ENCODE peak calls at places on chromosomes 6 and 20, in eight cellular contexts. U is BE2C, I is aorta, D is GM23338, G is fibroblast of lung, Z is ovary, K is adipocyte, F is tibial artery. Q is an unnamed sample. For H3K27me3, the result is how much of the 10 kb centered on the place peaks cover.

GRCh38 chr20:59515013-59515905 is 89.1 kb upstream of the PHACTR3 start:
- DNase-seq in K (peak), U (peak), G (peak), I (peak), F (peak), D (peak), Z (peak), Q (no peak)

GRCh38 chr6:129195666-129196065 is 312.7 kb downstream of the LAMA2 start:
- DNase-seq in Z (no peak), U (no peak), G (no peak), D (peak), K (peak), F (no peak), I (no peak), Q (no peak)

GRCh38 chr6:131954775-131955107 is 3.6 kb upstream of the CCN2 start:
- DNase-seq in Z (peak), F (no peak), G (peak), D (peak), I (peak), U (no peak), K (peak), Q (no peak)

GRCh38 chr6:163394659-163395058 is 19.9 kb upstream of the QKI start:
- DNase-seq in G (no peak), U (no peak), K (no peak), F (no peak), Z (no peak), D (no peak), I (no peak), Q (no peak)

GRCh38 chr6:109318328-109318876 is 63.9 kb downstream of the CD164 start:
- DNase-seq in Z (no peak), D (no peak), G (no peak), K (no peak), I (no peak), U (no peak), F (no peak), Q (no peak)

GRCh38 chr20:19621072-19621471 is 137.0 kb upstream of the RIN2 start:
- DNase-seq in F (no peak), Z (no peak), K (no peak), G (peak), D (no peak), U (no peak), I (no peak), Q (no peak)

GRCh38 chr6:2245954-2246863 is 804 bp upstream of the GMDS start:
- DNase-seq in D (peak), G (peak), U (peak), F (peak), Z (peak), K (peak), I (peak), Q (no peak)

GRCh38 chr6:158667360-158667981 is 17.6 kb downstream of the SYTL3 start:
- DNase-seq in F (no peak), K (no peak), U (no peak), Z (no peak), I (no peak), G (no peak), D (no peak), Q (no peak)

GRCh38 chr6:89495961-89496535 is 63.1 kb downstream of the ANKRD6 start:
- DNase-seq in I (no peak), Z (no peak), D (no peak), K (no peak), F (no peak), G (no peak), U (peak), Q (no peak)

GRCh38 chr6:31897612-31898199 is at the start of gene EHMT2:
- DNase-seq in D (peak), K (peak), I (peak), F (peak), U (peak), G (peak), Z (peak), Q (peak)

GRCh38 chr6:52019851-52020250 is 67.6 kb downstream of the PKHD1 start:
- DNase-seq in I (no peak), U (no peak), K (no peak), D (no peak), G (no peak), F (no peak), Z (no peak), Q (no peak)

GRCh38 chr6:3259491-3259958 is 778 bp downstream of the PSMG4 start:
- DNase-seq in U (peak), F (no peak), I (no peak), D (peak), G (peak), K (peak), Z (peak), Q (no peak)

GRCh38 chr6:15588966-15589634 is 73.7 kb downstream of the DTNBP1 start:
- DNase-seq in K (peak), G (peak), U (no peak), D (no peak), I (no peak), F (no peak), Z (no peak), Q (no peak)

GRCh38 chr6:32153252-32153834 is 598 bp upstream of the PPT2 start:
- DNase-seq in G (peak), F (peak), Z (peak), D (peak), I (peak), U (peak), K (peak), Q (no peak)

GRCh38 chr6:29943053-29943966 is 978 bp downstream of the HLA-A start:
- DNase-seq in G (no peak), U (no peak), F (no peak), D (peak), Z (peak), K (peak), I (no peak), Q (peak)

GRCh38 chr6:142800240-142800639 is 144.7 kb downstream of the HIVEP2 start:
- DNase-seq in U (no peak), F (no peak), I (no peak), D (no peak), G (no peak), Z (no peak), K (no peak), Q (no peak)

GRCh38 chr6:44010411-44011349 is 116.6 kb downstream of the MRPL14 start:
- DNase-seq in I (peak), U (peak), K (peak), G (peak), D (no peak), Z (no peak), F (peak), Q (no peak)

GRCh38 chr6:111338843-111339242 is 144.2 kb downstream of the REV3L start:
- DNase-seq in F (no peak), Z (no peak), U (no peak), D (no peak), K (no peak), I (no peak), G (no peak), Q (no peak)

GRCh38 chr6:90079555-90080490 is 185.6 kb downstream of the GJA10 start:
- DNase-seq in I (no peak), Z (no peak), U (no peak), G (no peak), K (no peak), D (no peak), F (no peak), Q (no peak)

GRCh38 chr6:42041131-42042055 is 8.9 kb upstream of the TAF8 start:
- DNase-seq in Z (no peak), I (no peak), K (peak), U (no peak), D (no peak), G (no peak), F (no peak), Q (no peak)

GRCh38 chr6:33987531-33988021 is 158.3 kb downstream of the GRM4 start:
- DNase-seq in F (no peak), I (no peak), Z (no peak), G (no peak), U (no peak), D (no peak), K (no peak), Q (no peak)

GRCh38 chr6:20691185-20691584 is 156.9 kb downstream of the CDKAL1 start:
- DNase-seq in Z (no peak), I (no peak), G (no peak), D (no peak), F (no peak), K (no peak), U (no peak), Q (no peak)

GRCh38 chr6:64803470-64804166 is 903.4 kb downstream of the EYS start:
- DNase-seq in K (no peak), Z (no peak), F (no peak), U (no peak), D (no peak), G (no peak), I (no peak), Q (no peak)

GRCh38 chr20:19897891-19898290 is 119.3 kb upstream of the NAA20 start:
- DNase-seq in I (no peak), D (no peak), K (no peak), G (no peak), Z (no peak), F (no peak), U (no peak), Q (no peak)

GRCh38 chr20:36116813-36117441 is 37.6 kb upstream of the EPB41L1 start:
- DNase-seq in U (no peak), F (no peak), K (peak), Z (no peak), D (no peak), I (peak), G (peak), Q (no peak)

GRCh38 chr6:21949211-21949801 is 347.5 kb downstream of the PRL start:
- DNase-seq in G (peak), D (no peak), U (no peak), Z (no peak), F (no peak), I (no peak), K (no peak), Q (no peak)

GRCh38 chr20:4344660-4345059 is 329.3 kb upstream of the RNF24 start:
- DNase-seq in F (no peak), I (no peak), D (no peak), G (peak), Z (no peak), K (no peak), U (no peak), Q (no peak)

GRCh38 chr20:4613718-4614620 is 107.7 kb upstream of the PRND start:
- DNase-seq in U (peak), G (peak), K (peak), D (peak), F (peak), Z (no peak), I (peak), Q (peak)

GRCh38 chr6:90160013-90160412 is 136.6 kb downstream of the BACH2 start:
- DNase-seq in Z (no peak), I (no peak), D (no peak), F (no peak), G (no peak), K (no peak), U (no peak), Q (no peak)

GRCh38 chr20:7449269-7449668 is 491.0 kb downstream of the HAO1 start:
- DNase-seq in D (no peak), U (no peak), G (no peak), K (no peak), Z (no peak), F (no peak), I (no peak), Q (no peak)

GRCh38 chr20:7454047-7454446 is 486.2 kb downstream of the HAO1 start:
- DNase-seq in U (no peak), D (no peak), G (no peak), I (no peak), Z (no peak), F (no peak), K (no peak), Q (no peak)

GRCh38 chr20:7458459-7458858 is 481.8 kb downstream of the HAO1 start:
- DNase-seq in G (no peak), K (no peak), Z (no peak), F (no peak), I (no peak), D (no peak), U (no peak), Q (no peak)

DNA sequence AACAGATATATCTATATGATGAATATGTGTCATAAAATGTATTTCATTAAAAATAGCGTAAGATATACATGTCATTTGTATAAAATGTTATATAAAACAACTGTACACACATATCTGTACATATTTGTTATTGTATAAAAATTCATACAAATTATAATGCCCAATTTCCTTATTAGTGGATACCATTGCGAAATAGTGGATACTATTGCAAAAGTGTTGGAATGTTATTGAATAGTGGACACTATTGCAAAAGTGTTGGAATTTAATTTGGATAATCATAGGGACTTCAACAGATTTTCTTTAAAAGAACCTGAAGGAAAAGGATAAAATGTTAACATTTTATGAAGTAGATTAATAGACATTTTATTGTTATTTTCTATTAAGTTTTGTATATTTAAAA is 487.4 kb downstream of the HAO1 start:
- DNase-seq in K (no peak), U (no peak), D (no peak), F (no peak), Z (no peak), G (no peak), I (no peak), Q (no peak)
- H3K27me3 ChIP-seq in K (under half), U (under half), D (under half), F (under half), Z (under half), G (under half), I (under half), Q (under half)

GRCh38 chr6:108179741-108180140 is 13.9 kb downstream of the NR2E1 start:
- DNase-seq in K (no peak), G (no peak), I (no peak), F (no peak), Z (no peak), U (no peak), D (peak), Q (no peak)

GRCh38 chr6:108175176-108175591 is 9.4 kb downstream of the NR2E1 start:
- DNase-seq in G (no peak), I (no peak), U (no peak), K (no peak), F (no peak), Z (no peak), D (no peak), Q (no peak)

GRCh38 chr6:108174371-108175175 is 8.8 kb downstream of the NR2E1 start:
- DNase-seq in Z (no peak), D (peak), F (no peak), U (no peak), I (peak), G (peak), K (peak), Q (no peak)

GRCh38 chr6:108175592-108176279 is 9.9 kb downstream of the NR2E1 start:
- DNase-seq in I (no peak), D (peak), U (peak), Z (no peak), F (no peak), G (no peak), K (no peak), Q (no peak)

DNA sequence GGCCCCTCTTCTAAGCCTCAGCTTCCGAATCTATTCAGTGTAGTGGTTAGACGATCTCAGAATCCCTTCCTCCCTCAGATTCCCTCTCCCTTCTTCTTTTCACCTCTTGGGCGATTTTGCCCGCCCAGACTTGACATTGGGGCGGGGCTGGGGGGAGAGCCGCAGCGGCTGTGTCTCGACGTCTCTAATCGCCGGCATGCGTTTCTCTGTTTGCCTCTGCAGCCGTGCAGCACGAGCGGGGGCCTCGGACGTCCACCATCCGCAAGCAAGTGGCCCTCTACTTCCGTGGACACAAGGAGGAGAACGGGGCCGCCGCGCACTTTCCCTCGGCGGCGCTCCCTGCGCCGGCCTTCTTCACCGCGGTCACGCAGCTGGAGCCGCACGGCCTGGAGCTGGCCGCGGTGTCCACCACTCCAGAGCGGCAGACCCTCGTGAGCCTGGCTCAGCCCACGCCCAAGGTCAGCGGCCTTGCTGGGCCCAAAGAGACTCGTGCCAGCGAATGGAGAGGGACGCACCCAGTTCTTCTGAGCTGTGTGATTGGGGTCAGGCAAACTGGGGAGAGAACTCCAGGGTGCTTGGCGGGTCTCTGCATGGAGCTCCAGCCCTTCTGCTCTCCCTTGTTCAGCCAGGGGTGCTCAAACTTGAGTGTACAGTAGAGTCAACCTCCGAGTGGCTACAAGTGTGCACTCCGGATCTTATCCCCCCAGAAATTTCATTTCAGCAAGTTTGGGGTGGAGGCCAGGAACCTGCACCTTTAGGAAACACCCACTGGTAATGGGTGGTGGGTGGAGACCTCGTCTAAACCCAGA is 10.7 kb downstream of the NR2E1 start:
- DNase-seq in D (peak), K (no peak), F (no peak), Z (no peak), G (no peak), U (no peak), I (no peak), Q (no peak)
- H3K4me3 ChIP-seq in D (peak), K (no peak), F (no peak), Z (no peak), G (no peak), U (peak), I (no peak), Q (no peak)

GRCh38 chr20:46342045-46342378 is 33.7 kb upstream of the CDH22 start:
- DNase-seq in Z (no peak), F (no peak), K (no peak), G (no peak), D (no peak), U (no peak), I (no peak), Q (no peak)
- H3K27me3 ChIP-seq in Z (under half), F (under half), K (half or more), G (under half), D (under half), U (under half), I (under half), Q (under half)

DNA sequence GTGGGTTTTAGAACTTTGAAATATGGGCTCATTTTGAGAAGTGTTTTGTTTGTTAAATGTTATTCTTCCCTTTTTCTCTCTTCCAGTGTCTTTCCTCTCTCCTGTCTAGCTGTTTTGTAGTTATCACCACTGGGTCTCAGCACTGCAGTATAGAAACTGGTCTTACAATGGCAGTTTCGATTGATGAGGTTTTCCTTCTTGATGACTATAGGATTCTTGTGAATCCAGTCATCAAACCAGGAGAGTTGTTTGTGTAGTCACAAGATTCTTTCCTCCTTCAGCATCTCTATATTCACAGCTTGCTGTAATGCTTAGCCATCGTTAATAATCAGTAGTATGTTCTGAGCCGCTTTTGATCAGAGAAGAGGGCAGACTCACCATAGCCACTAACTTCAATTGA is 172.3 kb downstream of the OGFRL1 start:
- DNase-seq in D (no peak), U (no peak), K (no peak), Z (no peak), F (no peak), I (no peak), G (peak), Q (no peak)
- H3K4me3 ChIP-seq in D (no peak), U (no peak), K (no peak), Z (no peak), F (no peak), I (no peak), G (no peak), Q (no peak)

GRCh38 chr6:166168616-166169548 is 1.2 kb upstream of the TBXT start:
- DNase-seq in G (no peak), Z (no peak), K (no peak), F (no peak), D (peak), U (no peak), I (no peak), Q (no peak)
- H3K27me3 ChIP-seq in G (under half), Z (under half), K (half or more), F (under half), D (half or more), U (under half), I (under half), Q (under half)

DNA sequence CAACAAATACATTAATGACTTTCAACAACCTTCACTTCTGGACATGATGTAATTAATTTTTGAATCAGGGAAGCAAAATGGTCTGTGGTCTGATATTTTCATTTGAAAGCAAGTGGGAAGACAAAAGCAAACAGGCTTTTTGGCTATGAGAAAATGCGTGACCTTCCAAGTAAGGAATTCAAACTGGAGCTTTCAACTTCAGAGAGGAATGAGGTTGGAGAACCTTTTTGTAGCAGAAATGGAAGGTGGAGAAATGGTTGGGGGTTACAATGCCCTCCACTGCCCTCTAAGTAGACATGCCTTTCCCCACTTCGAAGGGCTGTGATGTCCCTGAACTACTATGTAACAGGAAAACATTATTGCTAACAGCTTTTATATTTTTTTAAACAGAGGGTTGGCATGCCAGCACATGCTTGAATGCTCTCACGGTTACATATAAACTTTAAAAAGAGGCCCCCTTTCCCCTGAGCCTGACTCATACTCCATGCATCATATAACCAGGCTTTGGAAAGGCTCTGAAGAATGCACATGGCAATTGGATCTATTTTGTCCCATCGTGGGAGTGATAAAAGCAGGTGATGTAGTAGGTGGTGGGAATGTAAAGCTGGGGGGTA is 203.7 kb upstream of the CITED2 start:
- DNase-seq in D (no peak), K (peak), G (peak), Z (no peak), I (no peak), U (no peak), F (no peak), Q (no peak)
- H3K4me3 ChIP-seq in D (no peak), K (no peak), G (no peak), Z (no peak), I (no peak), U (no peak), F (no peak), Q (no peak)

GRCh38 chr20:62470459-62470858 is 5.3 kb downstream of the GATA5 start:
- DNase-seq in U (no peak), Z (no peak), I (no peak), G (no peak), F (no peak), K (no peak), D (no peak), Q (no peak)

GRCh38 chr20:62473717-62474584 is 1.8 kb downstream of the GATA5 start:
- DNase-seq in Z (no peak), K (no peak), F (no peak), G (no peak), U (no peak), D (peak), I (no peak), Q (no peak)

GRCh38 chr20:62472343-62473199 is 3.2 kb downstream of the GATA5 start:
- DNase-seq in K (no peak), G (no peak), U (no peak), D (no peak), I (no peak), F (no peak), Z (no peak), Q (no peak)

GRCh38 chr20:62473200-62473585 is 2.6 kb downstream of the GATA5 start:
- DNase-seq in F (no peak), U (no peak), D (no peak), I (no peak), Z (no peak), G (no peak), K (no peak), Q (no peak)

DNA sequence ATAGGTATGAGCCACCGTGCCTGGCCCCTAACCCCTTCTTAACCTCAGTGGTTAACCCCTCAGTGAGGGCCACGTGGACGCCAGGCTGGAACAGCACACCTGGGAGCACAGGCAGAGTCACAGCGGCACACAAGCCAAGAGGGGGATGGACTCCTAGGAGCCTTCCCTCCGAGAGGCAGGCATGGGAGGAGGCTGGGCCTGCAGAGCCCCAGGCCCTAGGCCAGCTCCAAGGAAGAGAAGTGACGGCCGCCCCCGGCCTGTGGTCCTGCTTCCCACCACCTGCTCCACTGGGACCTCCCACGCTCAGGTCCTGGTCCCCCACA is 3.8 kb downstream of the GATA5 start:
- DNase-seq in U (no peak), Z (no peak), K (no peak), F (no peak), G (no peak), I (no peak), D (no peak), Q (no peak)
- H3K27me3 ChIP-seq in U (under half), Z (under half), K (half or more), F (under half), G (under half), I (under half), D (under half), Q (under half)

Q was measured in naive thymus-derived CD4-positive, alpha-beta T cell.